ENCODE peak calls at places on chromosomes 6 and 20, in ten cellular contexts. One of them, this sample, is unnamed.

GRCh38 chr6:36444470-36444869 is 1.7 kb downstream of the KCTD20 start:
- DNase-seq in BE2C: no peak
- DNase-seq in HL-60: no peak
- DNase-seq in GM06990: no peak
- DNase-seq in A549: no peak
- DNase-seq in neural crest cell: no peak
- DNase-seq in foreskin keratinocyte: peak
- DNase-seq in astrocyte: peak
- DNase-seq in upper lobe of right lung: no peak
- DNase-seq in OCI-LY7: no peak
- DNase-seq in this sample: no peak

GRCh38 chr6:3617681-3618299 is 133.7 kb downstream of the PXDC1 start:
- DNase-seq in foreskin keratinocyte: no peak
- DNase-seq in BE2C: no peak
- DNase-seq in GM06990: no peak
- DNase-seq in astrocyte: no peak
- DNase-seq in neural crest cell: no peak
- DNase-seq in HL-60: no peak
- DNase-seq in A549: no peak
- DNase-seq in OCI-LY7: no peak
- DNase-seq in upper lobe of right lung: no peak
- DNase-seq in this sample: no peak

GRCh38 chr6:136609878-136610706 is 59.9 kb upstream of the MAP7 start:
- DNase-seq in A549: peak
- DNase-seq in astrocyte: peak
- DNase-seq in HL-60: peak
- DNase-seq in foreskin keratinocyte: peak
- DNase-seq in neural crest cell: no peak
- DNase-seq in GM06990: no peak
- DNase-seq in upper lobe of right lung: no peak
- DNase-seq in BE2C: no peak
- DNase-seq in OCI-LY7: no peak
- DNase-seq in this sample: peak

GRCh38 chr6:150328744-150329400 is 39.9 kb upstream of the IYD start:
- DNase-seq in neural crest cell: no peak
- DNase-seq in OCI-LY7: no peak
- DNase-seq in astrocyte: no peak
- DNase-seq in foreskin keratinocyte: no peak
- DNase-seq in HL-60: no peak
- DNase-seq in BE2C: no peak
- DNase-seq in upper lobe of right lung: no peak
- DNase-seq in GM06990: no peak
- DNase-seq in A549: no peak
- DNase-seq in this sample: no peak

GRCh38 chr6:37637562-37638413 is 59.9 kb downstream of the MDGA1 start:
- DNase-seq in OCI-LY7: no peak
- DNase-seq in GM06990: no peak
- DNase-seq in HL-60: no peak
- DNase-seq in neural crest cell: no peak
- DNase-seq in BE2C: no peak
- DNase-seq in A549: peak
- DNase-seq in upper lobe of right lung: no peak
- DNase-seq in foreskin keratinocyte: no peak
- DNase-seq in astrocyte: no peak
- DNase-seq in this sample: no peak

GRCh38 chr6:143260857-143261256 is 189.6 kb downstream of the ADAT2 start:
- DNase-seq in foreskin keratinocyte: peak
- DNase-seq in BE2C: no peak
- DNase-seq in OCI-LY7: no peak
- DNase-seq in GM06990: no peak
- DNase-seq in neural crest cell: no peak
- DNase-seq in HL-60: no peak
- DNase-seq in A549: peak
- DNase-seq in upper lobe of right lung: no peak
- DNase-seq in astrocyte: peak
- DNase-seq in this sample: no peak

GRCh38 chr20:18669241-18670019 is 81.6 kb downstream of the DTD1 start:
- DNase-seq in upper lobe of right lung: no peak
- DNase-seq in HL-60: no peak
- DNase-seq in BE2C: no peak
- DNase-seq in A549: no peak
- DNase-seq in GM06990: no peak
- DNase-seq in foreskin keratinocyte: no peak
- DNase-seq in OCI-LY7: no peak
- DNase-seq in astrocyte: no peak
- DNase-seq in neural crest cell: no peak
- DNase-seq in this sample: no peak

GRCh38 chr6:11096109-11096508 is 2.5 kb downstream of the SMIM13 start:
- DNase-seq in GM06990: no peak
- DNase-seq in A549: peak
- DNase-seq in neural crest cell: no peak
- DNase-seq in foreskin keratinocyte: peak
- DNase-seq in OCI-LY7: peak
- DNase-seq in upper lobe of right lung: no peak
- DNase-seq in astrocyte: peak
- DNase-seq in HL-60: peak
- DNase-seq in BE2C: peak
- DNase-seq in this sample: no peak

GRCh38 chr20:46126440-46127056 is 8.4 kb downstream of the CD40 start:
- DNase-seq in upper lobe of right lung: no peak
- DNase-seq in A549: no peak
- DNase-seq in GM06990: no peak
- DNase-seq in astrocyte: no peak
- DNase-seq in neural crest cell: no peak
- DNase-seq in HL-60: no peak
- DNase-seq in BE2C: no peak
- DNase-seq in foreskin keratinocyte: no peak
- DNase-seq in OCI-LY7: no peak
- DNase-seq in this sample: no peak

GRCh38 chr20:46127396-46128010 is 9.4 kb downstream of the CD40 start:
- DNase-seq in BE2C: no peak
- DNase-seq in HL-60: no peak
- DNase-seq in A549: no peak
- DNase-seq in foreskin keratinocyte: no peak
- DNase-seq in OCI-LY7: no peak
- DNase-seq in astrocyte: no peak
- DNase-seq in neural crest cell: no peak
- DNase-seq in GM06990: no peak
- DNase-seq in upper lobe of right lung: no peak
- DNase-seq in this sample: no peak

GRCh38 chr20:46129955-46130481 is 11.9 kb downstream of the CD40 start:
- DNase-seq in astrocyte: no peak
- DNase-seq in HL-60: no peak
- DNase-seq in foreskin keratinocyte: no peak
- DNase-seq in neural crest cell: no peak
- DNase-seq in BE2C: no peak
- DNase-seq in A549: no peak
- DNase-seq in OCI-LY7: no peak
- DNase-seq in GM06990: peak
- DNase-seq in upper lobe of right lung: no peak
- DNase-seq in this sample: no peak

GRCh38 chr20:46130534-46130933 is 12.4 kb downstream of the CD40 start:
- DNase-seq in BE2C: no peak
- DNase-seq in GM06990: no peak
- DNase-seq in astrocyte: no peak
- DNase-seq in OCI-LY7: no peak
- DNase-seq in foreskin keratinocyte: no peak
- DNase-seq in A549: no peak
- DNase-seq in upper lobe of right lung: peak
- DNase-seq in neural crest cell: no peak
- DNase-seq in HL-60: no peak
- DNase-seq in this sample: no peak

DNA sequence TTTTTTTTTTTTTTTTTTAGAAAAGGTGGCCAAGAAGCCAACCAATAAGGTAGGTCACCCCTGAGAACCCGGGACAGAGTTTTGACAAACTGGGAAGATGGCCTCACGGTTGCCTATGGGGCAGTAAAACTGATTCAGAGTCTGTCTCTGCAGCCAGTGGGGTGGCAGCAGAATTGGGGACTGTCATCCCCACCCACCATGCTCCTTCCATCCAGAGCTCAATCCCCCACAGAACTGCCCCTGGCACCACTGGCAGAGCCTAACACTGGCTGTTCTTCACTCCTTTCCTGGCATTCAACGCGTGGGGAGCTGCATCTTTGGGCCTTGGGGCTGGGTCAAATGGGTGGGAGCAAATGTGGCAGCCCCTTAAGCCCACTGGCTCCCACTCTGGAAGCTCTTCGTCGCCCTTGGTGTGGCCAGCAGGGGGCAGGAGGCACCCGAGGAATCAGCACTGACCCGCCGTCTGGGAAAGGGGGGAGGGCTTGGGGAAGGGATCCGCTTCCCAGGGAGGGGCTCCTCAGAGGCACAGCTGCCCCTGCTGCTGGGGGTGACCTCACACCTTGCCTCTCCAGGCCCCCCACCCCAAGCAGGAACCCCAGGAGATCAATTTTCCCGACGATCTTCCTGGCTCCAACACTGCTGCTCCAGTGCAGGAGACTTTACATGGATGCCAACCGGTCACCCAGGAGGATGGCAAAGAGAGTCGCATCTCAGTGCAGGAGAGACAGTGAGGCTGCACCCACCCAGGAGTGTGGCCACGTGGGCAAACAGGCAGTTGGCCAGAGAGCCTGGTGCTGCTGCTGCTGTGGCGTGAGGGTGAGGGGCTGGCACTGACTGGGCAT is 10.4 kb downstream of the CD40 start:
- DNase-seq in HL-60: no peak
- DNase-seq in GM06990: no peak
- DNase-seq in BE2C: peak
- DNase-seq in neural crest cell: peak
- DNase-seq in A549: peak
- DNase-seq in astrocyte: no peak
- DNase-seq in foreskin keratinocyte: no peak
- DNase-seq in upper lobe of right lung: no peak
- DNase-seq in OCI-LY7: peak
- DNase-seq in this sample: no peak
- TF ChIP-seq CTCF in HL-60: peak
- TF ChIP-seq CTCF in GM06990: peak
- TF ChIP-seq CTCF in BE2C: peak
- TF ChIP-seq CTCF in neural crest cell: peak
- TF ChIP-seq CTCF in A549: peak
- TF ChIP-seq CTCF in astrocyte: peak
- TF ChIP-seq CTCF in foreskin keratinocyte: peak
- TF ChIP-seq CTCF in upper lobe of right lung: peak
- TF ChIP-seq CTCF in OCI-LY7: peak
- TF ChIP-seq CTCF in this sample: peak

GRCh38 chr6:24911983-24912382 is 23.8 kb downstream of the RIPOR2 start:
- DNase-seq in astrocyte: no peak
- DNase-seq in A549: no peak
- DNase-seq in GM06990: no peak
- DNase-seq in HL-60: no peak
- DNase-seq in OCI-LY7: no peak
- DNase-seq in BE2C: no peak
- DNase-seq in neural crest cell: no peak
- DNase-seq in upper lobe of right lung: no peak
- DNase-seq in foreskin keratinocyte: no peak
- DNase-seq in this sample: no peak

GRCh38 chr6:24908555-24908954 is 27.2 kb downstream of the RIPOR2 start:
- DNase-seq in neural crest cell: no peak
- DNase-seq in HL-60: no peak
- DNase-seq in A549: no peak
- DNase-seq in GM06990: no peak
- DNase-seq in astrocyte: no peak
- DNase-seq in OCI-LY7: no peak
- DNase-seq in foreskin keratinocyte: no peak
- DNase-seq in BE2C: no peak
- DNase-seq in upper lobe of right lung: no peak
- DNase-seq in this sample: no peak

GRCh38 chr6:24909281-24910216 is 26.2 kb downstream of the RIPOR2 start:
- DNase-seq in GM06990: no peak
- DNase-seq in OCI-LY7: peak
- DNase-seq in HL-60: no peak
- DNase-seq in BE2C: no peak
- DNase-seq in A549: no peak
- DNase-seq in astrocyte: no peak
- DNase-seq in foreskin keratinocyte: no peak
- DNase-seq in neural crest cell: no peak
- DNase-seq in upper lobe of right lung: no peak
- DNase-seq in this sample: no peak

GRCh38 chr6:24910850-24911712 is 24.7 kb downstream of the RIPOR2 start:
- DNase-seq in GM06990: peak
- DNase-seq in upper lobe of right lung: peak
- DNase-seq in neural crest cell: peak
- DNase-seq in foreskin keratinocyte: no peak
- DNase-seq in OCI-LY7: peak
- DNase-seq in astrocyte: peak
- DNase-seq in HL-60: no peak
- DNase-seq in A549: no peak
- DNase-seq in BE2C: peak
- DNase-seq in this sample: peak

GRCh38 chr6:24910331-24910849 is 25.4 kb downstream of the RIPOR2 start:
- DNase-seq in upper lobe of right lung: peak
- DNase-seq in HL-60: no peak
- DNase-seq in foreskin keratinocyte: no peak
- DNase-seq in neural crest cell: no peak
- DNase-seq in GM06990: peak
- DNase-seq in BE2C: no peak
- DNase-seq in OCI-LY7: peak
- DNase-seq in A549: no peak
- DNase-seq in astrocyte: no peak
- DNase-seq in this sample: peak
- TF ChIP-seq CTCF in upper lobe of right lung: no peak
- TF ChIP-seq CTCF in HL-60: no peak
- TF ChIP-seq CTCF in foreskin keratinocyte: no peak
- TF ChIP-seq CTCF in neural crest cell: no peak
- TF ChIP-seq CTCF in GM06990: peak
- TF ChIP-seq CTCF in BE2C: no peak
- TF ChIP-seq CTCF in OCI-LY7: peak
- TF ChIP-seq CTCF in A549: no peak
- TF ChIP-seq CTCF in astrocyte: no peak
- TF ChIP-seq CTCF in this sample: no peak

DNA sequence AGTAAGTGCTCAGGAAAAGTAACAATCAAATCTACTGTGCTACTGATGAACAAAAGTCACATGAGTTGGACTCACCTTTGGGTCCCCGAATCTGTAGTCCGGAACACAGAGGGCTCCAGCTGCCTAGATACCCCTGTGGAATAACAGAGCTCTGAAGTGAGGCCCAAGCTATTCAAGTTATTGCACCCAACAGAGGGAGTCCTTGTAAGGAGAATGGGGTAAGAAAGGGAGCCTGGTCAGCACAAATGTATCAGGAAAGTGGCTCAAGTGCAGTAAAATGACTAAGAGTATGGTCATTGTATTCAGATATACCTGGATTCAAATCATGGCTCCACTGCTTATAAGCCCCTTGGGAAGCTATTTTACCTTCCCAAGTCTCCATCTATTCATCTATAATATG is 20.9 kb downstream of the EDN1 start:
- DNase-seq in foreskin keratinocyte: no peak
- DNase-seq in astrocyte: no peak
- DNase-seq in upper lobe of right lung: no peak
- DNase-seq in GM06990: no peak
- DNase-seq in OCI-LY7: no peak
- DNase-seq in HL-60: no peak
- DNase-seq in neural crest cell: no peak
- DNase-seq in A549: peak
- DNase-seq in BE2C: no peak
- DNase-seq in this sample: no peak
- TF ChIP-seq CTCF in foreskin keratinocyte: peak
- TF ChIP-seq CTCF in astrocyte: no peak
- TF ChIP-seq CTCF in upper lobe of right lung: peak
- TF ChIP-seq CTCF in GM06990: no peak
- TF ChIP-seq CTCF in OCI-LY7: no peak
- TF ChIP-seq CTCF in HL-60: no peak
- TF ChIP-seq CTCF in neural crest cell: no peak
- TF ChIP-seq CTCF in A549: peak
- TF ChIP-seq CTCF in BE2C: no peak
- TF ChIP-seq CTCF in this sample: no peak

GRCh38 chr6:118524686-118525085 is 23.4 kb upstream of the PLN start:
- DNase-seq in foreskin keratinocyte: no peak
- DNase-seq in GM06990: no peak
- DNase-seq in astrocyte: no peak
- DNase-seq in A549: no peak
- DNase-seq in OCI-LY7: no peak
- DNase-seq in neural crest cell: no peak
- DNase-seq in upper lobe of right lung: no peak
- DNase-seq in HL-60: no peak
- DNase-seq in BE2C: no peak
- DNase-seq in this sample: no peak

GRCh38 chr6:118525913-118526490 is 22.1 kb upstream of the PLN start:
- DNase-seq in neural crest cell: no peak
- DNase-seq in A549: no peak
- DNase-seq in foreskin keratinocyte: no peak
- DNase-seq in upper lobe of right lung: no peak
- DNase-seq in HL-60: no peak
- DNase-seq in BE2C: no peak
- DNase-seq in OCI-LY7: no peak
- DNase-seq in GM06990: no peak
- DNase-seq in astrocyte: no peak
- DNase-seq in this sample: no peak

GRCh38 chr6:118529756-118530155 is 18.3 kb upstream of the PLN start:
- DNase-seq in A549: no peak
- DNase-seq in foreskin keratinocyte: no peak
- DNase-seq in astrocyte: no peak
- DNase-seq in neural crest cell: no peak
- DNase-seq in HL-60: no peak
- DNase-seq in GM06990: no peak
- DNase-seq in OCI-LY7: no peak
- DNase-seq in upper lobe of right lung: no peak
- DNase-seq in BE2C: no peak
- DNase-seq in this sample: no peak

GRCh38 chr6:118530942-118531341 is 17.2 kb upstream of the PLN start:
- DNase-seq in neural crest cell: no peak
- DNase-seq in BE2C: no peak
- DNase-seq in GM06990: no peak
- DNase-seq in A549: no peak
- DNase-seq in HL-60: no peak
- DNase-seq in OCI-LY7: no peak
- DNase-seq in astrocyte: no peak
- DNase-seq in foreskin keratinocyte: no peak
- DNase-seq in upper lobe of right lung: no peak
- DNase-seq in this sample: no peak

GRCh38 chr6:118528129-118528528 is 20.0 kb upstream of the PLN start:
- DNase-seq in neural crest cell: no peak
- DNase-seq in GM06990: no peak
- DNase-seq in foreskin keratinocyte: no peak
- DNase-seq in OCI-LY7: no peak
- DNase-seq in BE2C: no peak
- DNase-seq in astrocyte: no peak
- DNase-seq in upper lobe of right lung: no peak
- DNase-seq in HL-60: no peak
- DNase-seq in A549: no peak
- DNase-seq in this sample: no peak
- TF ChIP-seq CTCF in neural crest cell: no peak
- TF ChIP-seq CTCF in GM06990: no peak
- TF ChIP-seq CTCF in foreskin keratinocyte: no peak
- TF ChIP-seq CTCF in OCI-LY7: no peak
- TF ChIP-seq CTCF in BE2C: no peak
- TF ChIP-seq CTCF in astrocyte: no peak
- TF ChIP-seq CTCF in upper lobe of right lung: no peak
- TF ChIP-seq CTCF in HL-60: no peak
- TF ChIP-seq CTCF in A549: no peak
- TF ChIP-seq CTCF in this sample: no peak

This sample was measured in lower lobe of right lung.